ENCODE peak calls at places on chromosomes 4 and X, in six cellular contexts. G is SK-N-SH, A is A549, W is IMR-90, R is HepG2, P is K562. Y is an unnamed sample.

GRCh38 chrX:150582338-150582948 is 14.0 kb downstream of the MTM1 start:
- DNase-seq in R (no peak), G (no peak), W (no peak), A (no peak), P (no peak), Y (no peak)

GRCh38 chr4:151226004-151226932 is 50.7 kb upstream of the PRSS48 start:
- DNase-seq in R (no peak), P (no peak), G (no peak), A (no peak), W (peak), Y (no peak)

GRCh38 chr4:160848901-160849735 is 1314.7 kb downstream of the FSTL5 start:
- DNase-seq in W (no peak), R (no peak), P (no peak), G (no peak), A (peak), Y (no peak)

GRCh38 chrX:85326234-85327059 is 53.0 kb downstream of the POF1B start:
- DNase-seq in W (no peak), R (no peak), A (no peak), G (no peak), P (no peak), Y (no peak)

GRCh38 chr4:132504438-132504837 is 644.7 kb upstream of the PCDH10 start:
- DNase-seq in W (no peak), R (no peak), A (no peak), P (no peak), G (no peak), Y (no peak)

GRCh38 chr4:77012726-77013125 is 63.1 kb downstream of the CCNI start:
- DNase-seq in W (no peak), P (no peak), R (no peak), A (no peak), G (peak), Y (no peak)

GRCh38 chr4:76305971-76306881 is at the start of gene STBD1:
- DNase-seq in W (peak), R (peak), G (peak), P (peak), A (peak), Y (no peak)

GRCh38 chr4:77599378-77599777 is 6.2 kb upstream of the CXCL13 start:
- DNase-seq in G (peak), R (peak), A (peak), W (peak), P (peak), Y (no peak)

GRCh38 chr4:69060651-69061308 is 35.5 kb upstream of the UGT2B7 start:
- DNase-seq in G (no peak), A (peak), P (no peak), R (no peak), W (no peak), Y (no peak)

GRCh38 chrX:40780123-40780522 is 44.8 kb upstream of the MED14 start:
- DNase-seq in A (no peak), G (no peak), W (no peak), P (no peak), R (no peak), Y (no peak)

GRCh38 chrX:13323241-13323640 is 3.4 kb upstream of the ATXN3L start:
- DNase-seq in A (no peak), P (no peak), R (no peak), W (no peak), G (no peak), Y (no peak)

GRCh38 chrX:72026341-72027023 is 105.2 kb downstream of the RTL5 start:
- DNase-seq in G (no peak), W (no peak), R (no peak), P (no peak), A (no peak), Y (no peak)

GRCh38 chrX:131895807-131896206 is 127.3 kb upstream of the STK26 start:
- DNase-seq in W (no peak), P (no peak), G (no peak), R (no peak), A (no peak), Y (no peak)

GRCh38 chr4:40369437-40370278 is 34.5 kb downstream of the CHRNA9 start:
- DNase-seq in W (no peak), G (no peak), P (no peak), R (peak), A (no peak), Y (no peak)

GRCh38 chr4:22787753-22788389 is 95.1 kb downstream of the GBA3 start:
- DNase-seq in R (no peak), W (no peak), G (no peak), A (no peak), P (no peak), Y (no peak)

GRCh38 chrX:119549327-119550016 is 15.7 kb downstream of the STEEP1 start:
- DNase-seq in G (no peak), P (no peak), A (no peak), R (no peak), W (no peak), Y (peak)

GRCh38 chrX:32443841-32444240 is 767.5 kb downstream of the DMD start:
- DNase-seq in W (no peak), G (no peak), P (no peak), A (no peak), R (no peak), Y (no peak)

GRCh38 chr4:30825008-30825765 is 105.0 kb downstream of the PCDH7 start:
- DNase-seq in R (no peak), A (no peak), W (peak), P (no peak), G (no peak), Y (no peak)

GRCh38 chrX:136086521-136086920 is 60.8 kb upstream of the FHL1 start:
- DNase-seq in W (peak), G (no peak), P (no peak), R (no peak), A (no peak), Y (no peak)

GRCh38 chr4:7854697-7855370 is 84.8 kb downstream of the AFAP1 start:
- DNase-seq in A (no peak), R (no peak), W (no peak), G (no peak), P (no peak), Y (peak)

GRCh38 chrX:18994713-18995112 is 10.8 kb upstream of the PHKA2 start:
- DNase-seq in P (no peak), R (peak), W (peak), G (no peak), A (peak), Y (no peak)

GRCh38 chr4:1538096-1538410 is 131.8 kb upstream of the NKX1-1 start:
- DNase-seq in G (no peak), W (no peak), A (no peak), R (no peak), P (no peak), Y (no peak)

GRCh38 chrX:43349363-43349762 is 306.7 kb upstream of the MAOA start:
- DNase-seq in P (peak), R (peak), G (peak), A (peak), W (peak), Y (peak)

GRCh38 chr4:168421671-168422070 is 58.6 kb downstream of the DDX60L start:
- DNase-seq in P (no peak), G (no peak), R (no peak), W (peak), A (peak), Y (no peak)

GRCh38 chr4:149296084-149296483 is 519.6 kb downstream of the IQCM start:
- DNase-seq in R (no peak), G (no peak), W (no peak), P (no peak), A (no peak), Y (no peak)

GRCh38 chr4:93466440-93466839 is 362.1 kb upstream of the ATOH1 start:
- DNase-seq in R (no peak), G (no peak), A (no peak), P (no peak), W (no peak), Y (no peak)
- TF ChIP-seq SMC3 in R (no peak), G (no peak), A (no peak), P (no peak), W (no peak), Y (no peak)

GRCh38 chr4:163166041-163166579 is 580 bp downstream of the NAF1 start:
- DNase-seq in G (peak), P (peak), W (peak), R (peak), A (peak), Y (no peak)
- TF ChIP-seq SMC3 in G (no peak), P (no peak), W (no peak), R (no peak), A (no peak), Y (no peak)

GRCh38 chrX:24241822-24242648 is 71.8 kb downstream of the SUPT20HL2 start:
- DNase-seq in R (peak), A (peak), G (peak), W (peak), P (peak), Y (no peak)
- TF ChIP-seq SMC3 in R (peak), A (peak), G (peak), W (peak), P (peak), Y (peak)

GRCh38 chr4:37243722-37244582 is 591 bp upstream of the NWD2 start:
- DNase-seq in A (peak), W (no peak), P (no peak), G (peak), R (peak), Y (no peak)
- TF ChIP-seq SMC3 in A (no peak), W (no peak), P (no peak), G (no peak), R (no peak), Y (no peak)

DNA sequence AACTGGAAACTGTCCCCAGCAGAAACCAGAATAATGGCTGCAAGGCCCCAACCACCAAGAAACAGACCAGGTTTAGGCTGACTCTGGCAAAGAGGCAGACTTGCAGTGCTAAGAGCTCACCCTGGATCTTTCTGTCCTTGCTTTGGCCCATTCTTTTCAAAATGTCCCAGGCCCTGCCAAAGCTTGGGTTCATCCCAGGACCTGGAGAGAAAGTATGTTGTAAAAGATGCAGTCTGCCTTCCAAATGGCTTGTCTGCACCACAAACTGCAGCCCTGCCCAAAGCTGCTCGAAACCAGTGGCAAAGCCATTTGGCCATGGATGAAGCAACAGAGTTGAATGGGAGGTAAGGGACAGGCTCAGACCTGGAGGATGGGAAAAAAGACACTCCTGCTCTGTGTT is 38.0 kb upstream of the LNX1 start:
- DNase-seq in R (no peak), A (no peak), P (no peak), G (no peak), W (no peak), Y (no peak)
- TF ChIP-seq SMC3 in R (no peak), A (no peak), P (no peak), G (no peak), W (no peak), Y (no peak)

DNA sequence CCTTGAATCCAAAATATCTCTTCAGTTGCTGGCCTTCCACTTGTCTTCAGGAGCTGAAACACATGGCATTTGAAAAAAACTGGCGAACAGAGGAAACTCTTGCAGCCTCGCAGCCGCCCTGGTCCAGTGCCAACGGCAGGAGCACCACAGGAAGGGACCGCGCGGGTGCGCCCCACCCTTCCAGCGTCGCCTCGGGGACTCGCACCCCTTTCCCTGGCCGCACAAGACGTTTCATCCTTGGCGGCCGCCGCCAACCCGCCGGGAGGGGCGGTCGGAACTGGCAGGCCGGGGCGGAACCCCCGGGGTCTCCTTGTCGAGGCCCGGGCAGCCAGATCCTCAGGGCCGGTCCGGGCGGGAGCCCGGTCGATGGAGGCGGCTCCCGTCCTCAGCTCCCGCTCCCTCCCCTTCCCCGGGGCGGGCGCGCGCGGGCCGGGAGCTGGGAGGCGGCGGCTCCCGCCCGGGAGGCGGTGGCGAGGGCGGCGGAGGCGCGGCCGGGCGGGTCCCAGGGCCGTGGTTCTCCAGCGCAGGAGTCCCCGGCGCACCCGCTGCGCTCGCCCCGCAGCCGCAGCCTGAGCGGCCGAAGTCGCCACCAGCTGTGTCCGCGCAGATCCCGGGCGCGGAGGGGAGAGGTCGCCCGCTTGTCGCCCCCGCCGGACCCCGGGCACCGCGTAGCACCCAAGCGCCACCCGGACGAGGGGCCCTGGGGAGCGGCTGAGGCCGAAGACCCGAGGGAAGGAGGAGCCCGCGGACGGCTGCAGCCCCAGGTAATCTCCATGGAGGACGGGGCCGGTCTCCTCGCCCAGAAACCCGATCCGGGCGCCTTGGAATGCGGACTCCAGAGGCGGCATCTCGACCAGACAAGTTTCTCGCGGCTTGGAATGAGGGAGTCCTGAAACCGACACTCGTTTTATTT is 882 bp upstream of the NDST3 start:
- DNase-seq in R (no peak), W (peak), A (peak), P (no peak), G (peak), Y (no peak)
- TF ChIP-seq SMC3 in R (no peak), W (no peak), A (no peak), P (no peak), G (no peak), Y (no peak)

GRCh38 chr4:171814545-171814944 is 1.3 kb downstream of the GALNTL6 start:
- DNase-seq in W (no peak), A (no peak), G (no peak), P (no peak), R (no peak), Y (no peak)

GRCh38 chr4:171817026-171817425 is 3.8 kb downstream of the GALNTL6 start:
- DNase-seq in W (no peak), A (no peak), R (no peak), G (no peak), P (no peak), Y (no peak)

GRCh38 chr4:171813195-171813955 is at the start of gene GALNTL6:
- DNase-seq in A (peak), R (no peak), G (peak), P (no peak), W (no peak), Y (no peak)

GRCh38 chr4:171809854-171810253 is 3.4 kb upstream of the GALNTL6 start:
- DNase-seq in R (no peak), G (no peak), A (no peak), P (no peak), W (no peak), Y (no peak)

GRCh38 chr4:171812377-171813194 is 618 bp upstream of the GALNTL6 start:
- DNase-seq in R (no peak), P (no peak), G (peak), W (no peak), A (peak), Y (no peak)
- TF ChIP-seq SMC3 in R (no peak), P (no peak), G (no peak), W (no peak), A (no peak), Y (no peak)

GRCh38 chrX:154719132-154719675 is 31.7 kb downstream of the GAB3 start:
- DNase-seq in W (peak), A (no peak), G (no peak), P (no peak), R (no peak), Y (no peak)
- TF ChIP-seq SMC3 in W (no peak), A (no peak), G (no peak), P (no peak), R (no peak), Y (no peak)

DNA sequence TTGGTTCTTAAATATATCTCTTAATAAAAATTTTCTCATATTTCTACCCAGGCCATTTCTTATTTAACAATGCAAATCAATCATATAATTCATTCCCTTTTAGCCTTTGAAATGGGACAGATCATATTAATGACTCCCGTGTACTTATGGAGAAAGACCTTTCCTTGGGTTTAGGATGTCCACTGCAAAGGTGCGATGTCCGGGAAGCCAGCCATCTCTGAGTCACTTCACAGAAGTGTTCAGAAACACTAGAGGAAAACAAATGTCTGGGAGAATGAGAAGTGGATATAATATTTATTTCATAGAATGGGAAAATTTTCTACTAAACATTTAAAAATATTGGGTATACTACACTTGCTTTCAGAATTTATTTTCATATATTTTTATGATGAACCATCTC is 15.3 kb downstream of the INTU start:
- DNase-seq in R (no peak), P (no peak), A (no peak), G (no peak), W (peak), Y (no peak)
- TF ChIP-seq SMC3 in R (no peak), P (no peak), A (no peak), G (no peak), W (no peak), Y (no peak)

Y was measured in GM12878.